ENCODE peak calls at places on chromosomes 2 and 18, in ten cellular contexts. One of them, this sample, is unnamed.

GRCh38 chr2:31028415-31028814 is 109.8 kb downstream of the GALNT14 start:
- DNase-seq in myocyte: no peak
- DNase-seq in activated CD8-positive, alpha-beta memory T cell treated with anti-CD3 and anti-CD28 coated beads for 24 hours: no peak
- DNase-seq in Calu3: no peak
- DNase-seq in LoVo: no peak
- DNase-seq in A549: no peak
- DNase-seq in bronchial epithelial cell: no peak
- DNase-seq in NCI-H2081: no peak
- DNase-seq in trophoblast cell: no peak
- DNase-seq in skeletal muscle cell: no peak
- DNase-seq in this sample: no peak

GRCh38 chr18:28189400-28190239 is 12.7 kb upstream of the CDH2 start:
- DNase-seq in myocyte: peak; percentile 31
- DNase-seq in activated CD8-positive, alpha-beta memory T cell treated with anti-CD3 and anti-CD28 coated beads for 24 hours: no peak
- DNase-seq in Calu3: peak; percentile 43
- DNase-seq in LoVo: peak; percentile 12
- DNase-seq in A549: no peak
- DNase-seq in bronchial epithelial cell: peak; percentile 80
- DNase-seq in NCI-H2081: no peak
- DNase-seq in trophoblast cell: peak; percentile 52
- DNase-seq in skeletal muscle cell: no peak
- DNase-seq in this sample: peak; percentile 87

GRCh38 chr18:11826836-11827235 is 24.4 kb upstream of the CHMP1B start:
- DNase-seq in myocyte: no peak
- DNase-seq in activated CD8-positive, alpha-beta memory T cell treated with anti-CD3 and anti-CD28 coated beads for 24 hours: no peak
- DNase-seq in Calu3: no peak
- DNase-seq in LoVo: no peak
- DNase-seq in A549: no peak
- DNase-seq in bronchial epithelial cell: no peak
- DNase-seq in NCI-H2081: no peak
- DNase-seq in trophoblast cell: peak; percentile 19
- DNase-seq in skeletal muscle cell: no peak
- DNase-seq in this sample: no peak

GRCh38 chr2:3956892-3957291 is 253.5 kb downstream of the DCDC2C start:
- DNase-seq in myocyte: no peak
- DNase-seq in activated CD8-positive, alpha-beta memory T cell treated with anti-CD3 and anti-CD28 coated beads for 24 hours: no peak
- DNase-seq in Calu3: no peak
- DNase-seq in LoVo: no peak
- DNase-seq in A549: no peak
- DNase-seq in bronchial epithelial cell: no peak
- DNase-seq in NCI-H2081: no peak
- DNase-seq in trophoblast cell: no peak
- DNase-seq in skeletal muscle cell: no peak
- DNase-seq in this sample: no peak

GRCh38 chr18:3107740-3108151 is 94.8 kb upstream of the LPIN2 start:
- DNase-seq in myocyte: no peak
- DNase-seq in activated CD8-positive, alpha-beta memory T cell treated with anti-CD3 and anti-CD28 coated beads for 24 hours: no peak
- DNase-seq in Calu3: no peak
- DNase-seq in LoVo: peak; percentile 69
- DNase-seq in A549: no peak
- DNase-seq in bronchial epithelial cell: no peak
- DNase-seq in NCI-H2081: no peak
- DNase-seq in trophoblast cell: peak; percentile 63
- DNase-seq in skeletal muscle cell: no peak
- DNase-seq in this sample: no peak

GRCh38 chr18:3603460-3604259 is 153.7 kb downstream of the TGIF1 start:
- DNase-seq in myocyte: peak; percentile 97
- DNase-seq in activated CD8-positive, alpha-beta memory T cell treated with anti-CD3 and anti-CD28 coated beads for 24 hours: peak; percentile 68
- DNase-seq in Calu3: peak; percentile 72
- DNase-seq in LoVo: peak; percentile 95
- DNase-seq in A549: no peak
- DNase-seq in bronchial epithelial cell: peak; percentile 97
- DNase-seq in NCI-H2081: peak; percentile 20
- DNase-seq in trophoblast cell: peak; percentile 64
- DNase-seq in skeletal muscle cell: peak; percentile 95
- DNase-seq in this sample: peak; percentile 96

GRCh38 chr2:67186871-67187270 is 210.3 kb upstream of the ETAA1 start:
- DNase-seq in myocyte: no peak
- DNase-seq in activated CD8-positive, alpha-beta memory T cell treated with anti-CD3 and anti-CD28 coated beads for 24 hours: no peak
- DNase-seq in Calu3: no peak
- DNase-seq in LoVo: no peak
- DNase-seq in A549: no peak
- DNase-seq in bronchial epithelial cell: peak; percentile 58
- DNase-seq in NCI-H2081: no peak
- DNase-seq in trophoblast cell: no peak
- DNase-seq in skeletal muscle cell: no peak
- DNase-seq in this sample: no peak

GRCh38 chr2:212254331-212254730 is 284.3 kb downstream of the ERBB4 start:
- DNase-seq in myocyte: no peak
- DNase-seq in activated CD8-positive, alpha-beta memory T cell treated with anti-CD3 and anti-CD28 coated beads for 24 hours: no peak
- DNase-seq in Calu3: no peak
- DNase-seq in LoVo: no peak
- DNase-seq in A549: no peak
- DNase-seq in bronchial epithelial cell: no peak
- DNase-seq in NCI-H2081: peak; percentile 65
- DNase-seq in trophoblast cell: no peak
- DNase-seq in skeletal muscle cell: no peak
- DNase-seq in this sample: no peak

GRCh38 chr2:205139822-205140612 is 542.3 kb upstream of the NRP2 start:
- DNase-seq in myocyte: no peak
- DNase-seq in activated CD8-positive, alpha-beta memory T cell treated with anti-CD3 and anti-CD28 coated beads for 24 hours: no peak
- DNase-seq in Calu3: no peak
- DNase-seq in LoVo: no peak
- DNase-seq in A549: no peak
- DNase-seq in bronchial epithelial cell: no peak
- DNase-seq in NCI-H2081: peak; percentile 29
- DNase-seq in trophoblast cell: no peak
- DNase-seq in skeletal muscle cell: no peak
- DNase-seq in this sample: no peak

GRCh38 chr2:104919127-104919526 is 65.2 kb downstream of the POU3F3 start:
- DNase-seq in myocyte: peak; percentile 3
- DNase-seq in activated CD8-positive, alpha-beta memory T cell treated with anti-CD3 and anti-CD28 coated beads for 24 hours: no peak
- DNase-seq in Calu3: peak; percentile 29
- DNase-seq in LoVo: peak; percentile 73
- DNase-seq in A549: no peak
- DNase-seq in bronchial epithelial cell: no peak
- DNase-seq in NCI-H2081: no peak
- DNase-seq in trophoblast cell: no peak
- DNase-seq in skeletal muscle cell: no peak
- DNase-seq in this sample: no peak

GRCh38 chr2:85886585-85886984 is 2.2 kb downstream of the ST3GAL5 start:
- DNase-seq in myocyte: peak; percentile 92
- DNase-seq in activated CD8-positive, alpha-beta memory T cell treated with anti-CD3 and anti-CD28 coated beads for 24 hours: peak; percentile 80
- DNase-seq in Calu3: no peak
- DNase-seq in LoVo: peak; percentile 12
- DNase-seq in A549: no peak
- DNase-seq in bronchial epithelial cell: peak; percentile 91
- DNase-seq in NCI-H2081: no peak
- DNase-seq in trophoblast cell: no peak
- DNase-seq in skeletal muscle cell: peak; percentile 91
- DNase-seq in this sample: peak; percentile 91

GRCh38 chr2:235382091-235383000 is 111.5 kb upstream of the AGAP1 start:
- DNase-seq in myocyte: peak; percentile 22
- DNase-seq in activated CD8-positive, alpha-beta memory T cell treated with anti-CD3 and anti-CD28 coated beads for 24 hours: no peak
- DNase-seq in Calu3: no peak
- DNase-seq in LoVo: no peak
- DNase-seq in A549: no peak
- DNase-seq in bronchial epithelial cell: no peak
- DNase-seq in NCI-H2081: no peak
- DNase-seq in trophoblast cell: no peak
- DNase-seq in skeletal muscle cell: no peak
- DNase-seq in this sample: no peak

GRCh38 chr18:28045176-28045810 is 131.6 kb downstream of the CDH2 start:
- DNase-seq in myocyte: peak; percentile 25
- DNase-seq in activated CD8-positive, alpha-beta memory T cell treated with anti-CD3 and anti-CD28 coated beads for 24 hours: no peak
- DNase-seq in Calu3: no peak
- DNase-seq in LoVo: no peak
- DNase-seq in A549: no peak
- DNase-seq in bronchial epithelial cell: peak; percentile 72
- DNase-seq in NCI-H2081: peak; percentile 7
- DNase-seq in trophoblast cell: no peak
- DNase-seq in skeletal muscle cell: peak; percentile 55
- DNase-seq in this sample: peak; percentile 85

This sample was measured in iris pigment epithelial cell.